ENCODE peak calls at places on chromosomes 12 and 14, in five cellular contexts. One of them, this sample, is unnamed.

GRCh38 chr14:105852378-105853088 is 326.1 kb downstream of the TMEM121 start:
- DNase-seq in NCI-H1694 treated with DMSO at 0.1 percent for 48 hours: peak
- DNase-seq in fibroblast of gingiva: no peak
- DNase-seq in T-helper 2 cell: no peak
- DNase-seq in M059J: no peak
- DNase-seq in this sample: peak

GRCh38 chr14:21868442-21869046 is 194.9 kb upstream of the OR4E1 start:
- DNase-seq in M059J: peak
- DNase-seq in fibroblast of gingiva: no peak
- DNase-seq in T-helper 2 cell: peak
- DNase-seq in NCI-H1694 treated with DMSO at 0.1 percent for 48 hours: peak
- DNase-seq in this sample: peak

GRCh38 chr12:97637770-97638169 is 175.2 kb downstream of the RMST start:
- DNase-seq in fibroblast of gingiva: no peak
- DNase-seq in M059J: no peak
- DNase-seq in T-helper 2 cell: no peak
- DNase-seq in NCI-H1694 treated with DMSO at 0.1 percent for 48 hours: no peak
- DNase-seq in this sample: no peak

GRCh38 chr14:78586681-78587080 is 416.5 kb downstream of the NRXN3 start:
- DNase-seq in fibroblast of gingiva: no peak
- DNase-seq in NCI-H1694 treated with DMSO at 0.1 percent for 48 hours: no peak
- DNase-seq in T-helper 2 cell: no peak
- DNase-seq in M059J: no peak
- DNase-seq in this sample: no peak

GRCh38 chr14:24463806-24464785 is 21.5 kb upstream of the SDR39U1 start:
- DNase-seq in M059J: no peak
- DNase-seq in fibroblast of gingiva: no peak
- DNase-seq in T-helper 2 cell: no peak
- DNase-seq in NCI-H1694 treated with DMSO at 0.1 percent for 48 hours: no peak
- DNase-seq in this sample: no peak

GRCh38 chr12:64877363-64878004 is 53.0 kb downstream of the TBC1D30 start:
- DNase-seq in NCI-H1694 treated with DMSO at 0.1 percent for 48 hours: no peak
- DNase-seq in T-helper 2 cell: no peak
- DNase-seq in fibroblast of gingiva: no peak
- DNase-seq in M059J: no peak
- DNase-seq in this sample: no peak

GRCh38 chr12:27524839-27525238 is 833 bp downstream of the PPFIBP1 start:
- DNase-seq in NCI-H1694 treated with DMSO at 0.1 percent for 48 hours: no peak
- DNase-seq in fibroblast of gingiva: peak
- DNase-seq in T-helper 2 cell: no peak
- DNase-seq in M059J: peak
- DNase-seq in this sample: no peak

GRCh38 chr12:22803725-22804124 is 178.8 kb downstream of the ETNK1 start:
- DNase-seq in T-helper 2 cell: no peak
- DNase-seq in fibroblast of gingiva: no peak
- DNase-seq in M059J: no peak
- DNase-seq in NCI-H1694 treated with DMSO at 0.1 percent for 48 hours: no peak
- DNase-seq in this sample: no peak

GRCh38 chr12:106918746-106919145 is 37.0 kb upstream of the TMEM263 start:
- DNase-seq in M059J: peak
- DNase-seq in T-helper 2 cell: no peak
- DNase-seq in fibroblast of gingiva: no peak
- DNase-seq in NCI-H1694 treated with DMSO at 0.1 percent for 48 hours: peak
- DNase-seq in this sample: peak